ENCODE peak calls at places on chromosomes 1 and 21, in five cellular contexts. G is epithelial cell of esophagus, V is fibroblast of the aortic adventitia, B is upper lobe of right lung, Z is fibroblast of lung. M is an unnamed sample.
A peak's percentile ranks its signal among the peaks of the same experiment; 100 is the strongest.

GRCh38 chr1:12386130-12386529 is 156.3 kb downstream of the VPS13D start:
- DNase-seq in Z (peak; percentile 30), V (no peak), B (no peak), G (peak; percentile 94), M (no peak)

GRCh38 chr1:27862671-27863551 is 9.4 kb upstream of the THEMIS2 start:
- DNase-seq in V (peak; percentile 91), G (peak; percentile 98), B (peak; percentile 72), Z (peak; percentile 95), M (peak; percentile 99)

GRCh38 chr1:30752651-30752908 is 5.0 kb downstream of the LAPTM5 start:
- DNase-seq in V (no peak), G (no peak), B (no peak), Z (no peak), M (no peak)

GRCh38 chr1:93338426-93338825 is 7.3 kb upstream of the DR1 start:
- DNase-seq in Z (peak; percentile 97), B (no peak), G (peak; percentile 87), V (peak; percentile 89), M (peak; percentile 93)

GRCh38 chr1:203351037-203351625 is at the start of gene FMOD:
- DNase-seq in V (peak; percentile 78), Z (peak; percentile 45), B (no peak), G (no peak), M (peak; percentile 63)

GRCh38 chr1:25715888-25716287 is 84.1 kb upstream of the SELENON start:
- DNase-seq in G (no peak), Z (no peak), V (no peak), B (no peak), M (no peak)

GRCh38 chr21:37059181-37059580 is 13.7 kb downstream of the PIGP start:
- DNase-seq in B (no peak), Z (no peak), V (no peak), G (no peak), M (no peak)

GRCh38 chr1:226123591-226124471 is 61.3 kb downstream of the H3-3A start:
- DNase-seq in Z (peak; percentile 27), V (no peak), G (peak; percentile 79), B (peak; percentile 64), M (no peak)

GRCh38 chr21:28436286-28436932 is 556.3 kb downstream of the LTN1 start:
- DNase-seq in G (peak; percentile 84), V (peak; percentile 74), Z (peak; percentile 77), B (no peak), M (no peak)

GRCh38 chr1:63746129-63746864 is 27.5 kb upstream of the ROR1 start:
- DNase-seq in G (peak; percentile 79), B (no peak), Z (peak; percentile 97), V (peak; percentile 78), M (peak; percentile 42)

GRCh38 chr1:33443705-33444180 is 12.8 kb upstream of the PHC2 start:
- DNase-seq in G (no peak), V (no peak), B (no peak), Z (no peak), M (peak; percentile 47)

GRCh38 chr1:246497331-246497915 is 9.7 kb downstream of the SMYD3 start:
- DNase-seq in B (no peak), Z (peak; percentile 63), G (peak; percentile 79), V (peak; percentile 86), M (peak; percentile 73)

GRCh38 chr1:224726783-224727182 is 110.7 kb downstream of the CNIH3 start:
- DNase-seq in V (peak; percentile 99), Z (peak; percentile 96), B (peak; percentile 77), G (peak; percentile 86), M (peak; percentile 97)

GRCh38 chr1:31937300-31938183 is 626 bp downstream of the PTP4A2 start:
- DNase-seq in Z (peak; percentile 63), V (peak; percentile 63), G (peak; percentile 60), B (peak; percentile 93), M (peak; percentile 73)

GRCh38 chr1:228517655-228518054 is 30.5 kb downstream of the RNF187 start:
- DNase-seq in B (no peak), V (no peak), G (no peak), Z (no peak), M (no peak)

GRCh38 chr1:110132682-110133081 is 17.6 kb upstream of the SLC6A17 start:
- DNase-seq in Z (no peak), V (no peak), B (no peak), G (no peak), M (no peak)

GRCh38 chr1:153277852-153278251 is 18.4 kb downstream of the LORICRIN start:
- DNase-seq in Z (no peak), B (no peak), G (peak; percentile 82), V (no peak), M (no peak)

GRCh38 chr1:94705755-94706154 is 114.4 kb upstream of the SLC44A3 start:
- DNase-seq in V (no peak), B (no peak), Z (peak; percentile 51), G (no peak), M (peak; percentile 68)

GRCh38 chr1:5978452-5978851 is 13.8 kb downstream of the NPHP4 start:
- DNase-seq in V (no peak), B (peak; percentile 66), Z (peak; percentile 8), G (no peak), M (no peak)

GRCh38 chr1:100883963-100884362 is 10.7 kb downstream of the EXTL2 start:
- DNase-seq in B (no peak), V (peak; percentile 48), G (peak; percentile 76), Z (peak; percentile 67), M (peak; percentile 46)

GRCh38 chr1:200670215-200671118 is 760 bp upstream of the DDX59 start:
- DNase-seq in B (no peak), V (peak; percentile 12), G (peak; percentile 82), Z (peak; percentile 73), M (no peak)

GRCh38 chr1:22326372-22326915 is 125.2 kb upstream of the ZBTB40 start:
- DNase-seq in B (peak; percentile 27), V (no peak), Z (no peak), G (no peak), M (no peak)

GRCh38 chr1:64469977-64470669 is at the start of gene CACHD1:
- DNase-seq in Z (peak; percentile 82), B (peak; percentile 89), V (peak; percentile 75), G (peak; percentile 77), M (peak; percentile 75)

GRCh38 chr1:102790997-102791396 is 317.3 kb downstream of the COL11A1 start:
- DNase-seq in G (no peak), Z (peak; percentile 9), B (no peak), V (no peak), M (no peak)

GRCh38 chr1:113129529-113130185 is 56.7 kb downstream of the LRIG2 start:
- DNase-seq in G (no peak), B (no peak), Z (no peak), V (no peak), M (no peak)

GRCh38 chr1:108831225-108831624 is 25.7 kb downstream of the AKNAD1 start:
- DNase-seq in B (no peak), Z (peak; percentile 67), G (peak; percentile 50), V (peak; percentile 77), M (peak; percentile 86)

DNA sequence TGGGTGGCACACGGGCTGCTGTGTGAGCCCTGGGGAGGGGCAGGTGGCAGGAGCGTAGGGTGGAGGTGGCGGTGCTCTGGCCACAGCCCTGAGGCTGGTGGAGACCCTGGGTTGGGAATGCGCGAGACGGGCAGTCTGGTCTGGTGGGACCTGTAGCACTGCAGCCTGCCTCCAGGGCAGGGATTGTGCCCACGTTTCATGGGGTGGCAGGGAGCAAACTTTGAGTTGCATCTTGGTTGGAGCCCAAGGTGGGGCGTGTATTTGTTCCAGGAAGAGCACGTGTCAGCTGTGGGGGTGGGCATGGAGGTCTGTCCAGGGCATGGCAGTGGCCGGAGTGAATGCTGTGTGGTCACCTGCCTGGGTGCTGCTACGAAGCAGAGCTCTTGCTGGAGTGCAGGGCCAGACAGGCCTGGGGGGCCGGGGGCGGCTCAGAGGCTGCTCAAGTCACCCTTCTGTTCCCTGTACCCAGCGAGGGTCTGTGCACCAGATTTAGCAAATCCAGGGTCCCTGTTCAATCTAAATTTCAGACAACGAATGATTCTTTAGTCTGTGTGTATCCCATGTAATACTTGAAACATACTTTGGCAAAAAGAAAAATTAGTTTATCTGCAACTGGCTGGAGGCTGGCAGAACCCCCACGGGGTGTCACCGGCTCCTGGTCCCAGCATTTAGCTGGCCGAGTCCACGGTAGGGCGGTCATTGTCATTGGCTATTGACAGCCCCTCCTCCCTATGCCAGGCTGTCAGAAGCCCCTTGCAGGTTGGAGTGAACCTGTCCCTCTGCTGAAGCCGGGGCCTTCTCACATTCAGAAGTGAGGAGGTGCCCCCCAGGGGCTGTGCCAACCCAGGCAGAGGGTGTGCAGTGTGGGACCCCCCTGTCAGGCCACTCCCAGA is 27.3 kb downstream of the KRTAP10-1 start:
- DNase-seq in V (no peak), Z (no peak), B (no peak), G (no peak), M (no peak)
- H3K4me3 ChIP-seq in V (no peak overlapping the region), Z (no peak overlapping the region), B (no peak overlapping the region), G (no peak overlapping the region), M (no peak overlapping the region)

DNA sequence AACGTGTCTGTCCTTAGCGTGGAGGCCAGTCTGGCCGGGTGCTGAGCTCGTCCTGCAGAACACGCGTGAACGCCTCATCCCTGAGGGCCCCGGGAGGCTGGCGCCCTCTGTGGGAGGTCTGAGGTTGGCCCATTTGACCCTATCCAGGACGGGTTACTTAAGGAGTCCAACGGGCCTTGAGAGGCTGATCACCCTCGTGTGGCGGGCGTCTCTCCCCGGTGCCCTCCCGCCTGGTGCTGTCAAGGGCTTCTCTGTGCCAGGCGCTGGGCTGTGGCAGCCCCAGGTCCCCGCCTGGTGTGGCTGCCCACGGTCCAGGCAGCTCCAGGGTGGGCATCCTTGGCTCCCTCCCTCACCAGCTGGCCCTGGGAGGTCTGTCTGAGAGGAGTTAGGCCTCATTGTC is 9.7 kb downstream of the SKI start:
- DNase-seq in B (no peak), G (no peak), Z (no peak), V (no peak), M (no peak)
- TF ChIP-seq CTCF in B (peak; percentile 20), G (no peak), Z (no peak), V (peak; percentile 25), M (peak; percentile 44)

GRCh38 chr1:182617075-182617429 is 12.9 kb upstream of the RGS16 start:
- DNase-seq in G (no peak), Z (no peak), B (no peak), V (no peak), M (no peak)

GRCh38 chr1:182616130-182617074 is 12.2 kb upstream of the RGS16 start:
- DNase-seq in V (peak; percentile 86), G (peak; percentile 37), Z (peak; percentile 57), B (peak; percentile 92), M (peak; percentile 76)

GRCh38 chr1:182617734-182618288 is 13.6 kb upstream of the RGS16 start:
- DNase-seq in Z (peak; percentile 57), B (no peak), G (peak; percentile 75), V (peak; percentile 40), M (no peak)

GRCh38 chr1:182614796-182615451 is 10.7 kb upstream of the RGS16 start:
- DNase-seq in G (peak; percentile 65), V (peak; percentile 83), B (peak; percentile 89), Z (peak; percentile 84), M (peak; percentile 92)

DNA sequence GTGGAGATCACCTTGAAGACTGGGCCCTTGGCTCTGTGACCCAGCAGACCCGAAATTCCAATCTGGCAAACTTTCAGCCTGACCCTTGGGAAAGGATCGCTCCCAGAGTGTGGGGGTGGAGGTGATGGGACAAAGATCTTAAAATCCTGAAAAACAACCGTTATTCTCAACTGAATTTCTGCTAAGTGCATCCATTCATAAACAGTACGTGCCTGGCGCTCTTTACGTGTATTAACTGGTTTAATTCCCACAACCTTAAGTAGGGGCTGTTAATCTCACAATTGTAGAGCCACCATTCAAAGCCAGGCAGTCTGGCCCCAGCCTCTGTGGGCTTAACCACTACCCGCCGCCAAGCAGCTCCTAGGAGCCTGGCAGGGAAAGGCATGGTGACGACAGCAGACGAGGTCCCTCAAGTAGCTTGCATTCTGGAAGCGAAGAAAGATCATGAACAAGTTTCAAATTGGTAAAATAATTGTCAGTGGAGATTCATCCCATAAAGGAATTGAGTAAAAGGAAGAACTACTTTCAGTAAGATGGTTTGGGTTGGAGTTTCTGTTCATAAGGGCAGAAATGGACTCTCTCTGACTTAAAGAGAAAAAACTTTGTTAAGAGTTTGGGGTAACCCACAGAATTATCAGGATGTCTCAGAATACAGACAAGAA is 11.4 kb upstream of the RGS16 start:
- DNase-seq in Z (peak; percentile 56), G (peak; percentile 11), B (peak; percentile 71), V (peak; percentile 66), M (peak; percentile 60)
- H3K4me3 ChIP-seq in Z (peak overlapping the region; percentile 63), G (no peak overlapping the region), B (peak overlapping the region; percentile 58), V (peak overlapping the region; percentile 50), M (peak overlapping the region; percentile 55)

GRCh38 chr1:236543065-236543669 is 19.4 kb downstream of the LGALS8 start:
- DNase-seq in B (no peak), V (no peak), G (no peak), Z (no peak), M (no peak)
- TF ChIP-seq CTCF in B (no peak), V (peak; percentile 11), G (no peak), Z (no peak), M (peak; percentile 5)

M was measured in AG10803.